ENCODE peak calls at places on chromosomes 2 and 18, in nine cellular contexts. O is tibial artery; J is EL; R is COLO829; U is activated CD8-positive, alpha-beta memory T cell treated with anti-CD3 and anti-CD28 coated beads for 4 hours; P is activated naive CD8-positive, alpha-beta T cell treated with anti-CD3 and anti-CD28 coated beads, Interleukin-2, amount 50 U/mL, for 24 hours; S is HCEC 1CT; D is left colon; N is heart left ventricle. Z is an unnamed sample.

GRCh38 chr2:195542067-195542466 is 115.0 kb upstream of the SLC39A10 start:
- DNase-seq in O (no peak), N (no peak), D (no peak), J (no peak), R (no peak), P (no peak), U (no peak), S (no peak), Z (no peak)

GRCh38 chr2:188414412-188414811 is 122.7 kb downstream of the GULP1 start:
- DNase-seq in U (no peak), S (peak), P (no peak), D (no peak), R (no peak), J (peak), O (no peak), N (no peak), Z (no peak)

GRCh38 chr18:37985126-37985525 is 419.5 kb upstream of the CELF4 start:
- DNase-seq in R (no peak), J (no peak), O (no peak), U (no peak), P (no peak), S (no peak), N (no peak), D (no peak), Z (no peak)

GRCh38 chr2:168607992-168608391 is 151.9 kb downstream of the CERS6 start:
- DNase-seq in O (no peak), J (peak), S (peak), P (no peak), U (no peak), D (no peak), N (no peak), R (no peak), Z (no peak)

GRCh38 chr2:200797242-200797770 is 14.4 kb upstream of the BZW1 start:
- DNase-seq in O (peak), J (no peak), U (no peak), R (no peak), P (no peak), N (peak), S (no peak), D (no peak), Z (no peak)

GRCh38 chr18:44943201-44943881 is 262.7 kb downstream of the SETBP1 start:
- DNase-seq in R (no peak), J (peak), D (no peak), U (no peak), N (no peak), P (no peak), O (no peak), S (no peak), Z (no peak)

GRCh38 chr2:207970138-207970824 is 55.0 kb downstream of the PLEKHM3 start:
- DNase-seq in R (peak), U (no peak), D (no peak), J (no peak), S (no peak), O (no peak), P (no peak), N (no peak), Z (no peak)

GRCh38 chr2:112582314-112582746 is 2.1 kb upstream of the CHCHD5 start:
- DNase-seq in D (no peak), O (no peak), S (peak), U (no peak), N (no peak), P (peak), R (peak), J (peak), Z (peak)

GRCh38 chr2:26465266-26465925 is 12.5 kb downstream of the OTOF start:
- DNase-seq in J (no peak), P (no peak), S (no peak), D (no peak), R (no peak), U (no peak), O (no peak), N (no peak), Z (no peak)

GRCh38 chr2:194610297-194610696 is 1046.7 kb upstream of the SLC39A10 start:
- DNase-seq in D (no peak), P (no peak), J (no peak), U (no peak), S (no peak), O (no peak), R (no peak), N (no peak), Z (no peak)

GRCh38 chr2:223954401-223954800 is 2.9 kb upstream of the MRPL44 start:
- DNase-seq in P (no peak), U (no peak), N (no peak), D (no peak), R (no peak), J (peak), O (no peak), S (peak), Z (no peak)

GRCh38 chr2:40049782-40050181 is 270.7 kb upstream of the THUMPD2 start:
- DNase-seq in O (no peak), S (no peak), R (no peak), P (no peak), N (no peak), U (no peak), D (no peak), J (no peak), Z (no peak)

GRCh38 chr2:39948016-39948719 is 169.1 kb upstream of the THUMPD2 start:
- DNase-seq in J (peak), U (no peak), S (peak), N (no peak), P (no peak), D (no peak), R (no peak), O (no peak), Z (no peak)

GRCh38 chr18:57275111-57275510 is 77.2 kb upstream of the ST8SIA3 start:
- DNase-seq in U (no peak), O (no peak), S (no peak), D (no peak), P (no peak), R (no peak), N (no peak), J (no peak), Z (peak)

GRCh38 chr2:166285215-166285614 is 90.5 kb downstream of the SCN9A start:
- DNase-seq in U (no peak), O (no peak), N (no peak), R (no peak), D (no peak), S (no peak), P (no peak), J (no peak), Z (no peak)

GRCh38 chr2:16016282-16016681 is 75.9 kb downstream of the MYCN start:
- DNase-seq in P (no peak), S (no peak), J (no peak), O (no peak), N (no peak), D (no peak), U (no peak), R (no peak), Z (no peak)

GRCh38 chr2:239163306-239164070 is 237.3 kb downstream of the HDAC4 start:
- DNase-seq in J (no peak), D (peak), S (no peak), N (peak), P (no peak), U (no peak), O (peak), R (no peak), Z (no peak)

Z was measured in colonic mucosa.